ENCODE peak calls at places on chromosomes 7 and 10, in five cellular contexts. V, H, Y, Q and X are unnamed samples.
A peak's percentile ranks its signal among the peaks of the same experiment; 100 is the strongest.

GRCh38 chr10:6300106-6300783 is 97.5 kb downstream of the PFKFB3 start:
- DNase-seq in V (no peak), Y (peak; percentile 26), H (no peak), Q (no peak), X (peak; percentile 52)

GRCh38 chr10:97349752-97350117 is 15.2 kb upstream of the FRAT2 start:
- DNase-seq in H (no peak), Q (no peak), Y (no peak), V (no peak), X (no peak)

GRCh38 chr10:98340261-98340675 is 72.3 kb upstream of the LOXL4 start:
- DNase-seq in Y (peak; percentile 29), V (no peak), H (no peak), Q (no peak), X (no peak)

GRCh38 chr7:12094365-12094921 is 116.7 kb upstream of the TMEM106B start:
- DNase-seq in H (no peak), V (no peak), Y (peak; percentile 11), Q (no peak), X (no peak)

GRCh38 chr7:94957041-94957440 is 49.6 kb downstream of the PPP1R9A start:
- DNase-seq in H (no peak), Y (no peak), V (no peak), Q (no peak), X (no peak)

GRCh38 chr7:43534110-43534509 is 48.8 kb upstream of the STK17A start:
- DNase-seq in Y (peak; percentile 18), V (no peak), H (no peak), Q (no peak), X (no peak)

GRCh38 chr7:105896407-105896842 is 20.0 kb upstream of the ATXN7L1 start:
- DNase-seq in Q (peak; percentile 56), V (no peak), Y (no peak), H (no peak), X (no peak)

GRCh38 chr10:10826125-10826524 is 191.5 kb upstream of the CELF2 start:
- DNase-seq in H (no peak), Q (no peak), V (no peak), Y (peak; percentile 61), X (no peak)

GRCh38 chr10:64093304-64093703 is 572.1 kb downstream of the REEP3 start:
- DNase-seq in H (no peak), Y (no peak), V (no peak), Q (no peak), X (no peak)

GRCh38 chr10:117531371-117532002 is 11.1 kb upstream of the EMX2 start:
- DNase-seq in H (no peak), Y (no peak), Q (no peak), V (no peak), X (no peak)

GRCh38 chr10:117532451-117533107 is 10.0 kb upstream of the EMX2 start:
- DNase-seq in Q (no peak), V (no peak), H (no peak), Y (no peak), X (no peak)

GRCh38 chr10:117530791-117531190 is 11.8 kb upstream of the EMX2 start:
- DNase-seq in Y (no peak), V (no peak), Q (no peak), H (no peak), X (no peak)

GRCh38 chr10:117533507-117534281 is 8.9 kb upstream of the EMX2 start:
- DNase-seq in Q (no peak), Y (no peak), H (no peak), V (no peak), X (no peak)

DNA sequence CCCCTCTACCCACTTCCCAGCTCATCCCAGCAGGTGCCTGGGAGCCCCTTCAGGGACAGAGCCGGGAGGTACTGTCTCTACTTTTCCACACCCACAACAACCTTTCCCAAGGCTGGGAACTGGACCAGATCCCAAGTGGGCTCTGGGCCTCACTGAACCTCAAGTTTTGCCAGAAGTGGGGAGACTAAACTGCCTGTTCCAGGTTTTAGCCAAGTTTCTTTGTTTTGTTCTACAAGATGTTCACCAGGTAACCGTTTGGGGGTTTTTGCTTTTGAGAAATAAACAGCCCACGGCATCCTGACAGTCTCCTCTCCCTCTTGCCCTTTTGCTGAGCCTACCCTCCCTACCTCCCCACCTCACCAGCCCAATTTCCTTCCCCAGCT is 10.6 kb upstream of the EMX2 start:
- DNase-seq in H (no peak), Y (no peak), Q (no peak), V (no peak), X (no peak)
- H3K27me3 ChIP-seq in H (peaks cover 100% of the 10 kb centered on the region), Y (peaks cover 100% of the 10 kb centered on the region), Q (peaks cover 94% of the 10 kb centered on the region), V (peaks cover 70% of the 10 kb centered on the region), X (peaks cover 3% of the 10 kb centered on the region)

GRCh38 chr7:84193787-84194186 is 802 bp downstream of the SEMA3A start:
- DNase-seq in Q (no peak), Y (no peak), V (no peak), H (no peak), X (no peak)
- H3K4me3 ChIP-seq in Q (peak overlapping the region; percentile 54), Y (peak overlapping the region; percentile 56), V (peak overlapping the region; percentile 46), H (peak overlapping the region; percentile 64), X (no peak overlapping the region)

GRCh38 chr10:132836248-132836831 is 50.4 kb upstream of the NKX6-2 start:
- DNase-seq in Q (no peak), V (peak; percentile 76), Y (no peak), H (peak; percentile 48), X (no peak)
- H3K27me3 ChIP-seq in Q (peaks cover 41% of the 10 kb centered on the region), V (no peaks in the 10 kb centered on the region), Y (peaks cover 5% of the 10 kb centered on the region), H (peaks cover 80% of the 10 kb centered on the region), X (no peaks in the 10 kb centered on the region)

GRCh38 chr10:117542706-117543244 is at the start of gene EMX2:
- DNase-seq in Y (no peak), Q (no peak), H (no peak), V (no peak), X (no peak)
- H3K4me3 ChIP-seq in Y (peak within 1 kb of the TSS; percentile 9), Q (peak within 1 kb of the TSS; percentile 33), H (peak within 1 kb of the TSS; percentile 58), V (peak within 1 kb of the TSS; percentile 16), X (no peak within 1 kb of the TSS)

GRCh38 chr10:117662126-117662525 is 119.6 kb downstream of the EMX2 start:
- DNase-seq in Y (no peak), H (no peak), Q (no peak), V (no peak), X (no peak)
- H3K27me3 ChIP-seq in Y (no peaks in the 10 kb centered on the region), H (peaks cover 36% of the 10 kb centered on the region), Q (peaks cover 5% of the 10 kb centered on the region), V (no peaks in the 10 kb centered on the region), X (no peaks in the 10 kb centered on the region)

GRCh38 chr10:3803295-3803883 is 18.4 kb upstream of the KLF6 start:
- DNase-seq in Q (no peak), V (no peak), Y (peak; percentile 46), H (no peak), X (no peak)

GRCh38 chr10:3803884-3804741 is 19.1 kb upstream of the KLF6 start:
- DNase-seq in H (no peak), V (no peak), Y (peak; percentile 45), Q (no peak), X (peak; percentile 34)

GRCh38 chr10:3806603-3807002 is 21.6 kb upstream of the KLF6 start:
- DNase-seq in Q (peak; percentile 62), Y (peak; percentile 67), V (no peak), H (no peak), X (no peak)

GRCh38 chr10:3805791-3806381 is 20.9 kb upstream of the KLF6 start:
- DNase-seq in Y (peak; percentile 86), Q (no peak), V (peak; percentile 84), H (peak; percentile 34), X (no peak)

DNA sequence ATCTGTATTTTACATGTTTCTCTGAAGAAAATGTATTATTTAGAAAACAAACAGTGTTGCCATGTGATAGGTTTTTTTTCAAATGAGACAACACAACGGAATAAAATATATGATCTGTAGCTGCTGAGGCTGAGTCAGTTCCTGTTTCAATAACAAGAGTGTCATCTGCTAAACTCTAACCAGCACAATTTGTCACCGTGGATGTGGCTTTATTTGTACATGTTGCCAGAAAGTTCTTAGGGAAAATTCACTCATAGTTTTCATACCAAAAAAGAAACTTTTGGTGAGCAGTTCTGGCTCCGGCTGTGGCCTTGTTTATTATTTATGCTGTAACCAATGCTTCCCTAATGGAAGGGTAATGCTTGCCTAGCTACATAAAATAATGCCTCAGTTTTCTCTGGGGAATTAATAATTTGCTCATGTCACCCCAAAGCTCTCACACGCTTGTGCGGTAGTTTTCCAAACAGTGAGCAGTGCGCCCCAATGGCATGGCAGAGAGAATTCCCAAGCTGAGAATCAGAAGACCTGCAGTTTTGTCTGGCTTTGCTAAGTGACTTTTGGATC is 20.3 kb upstream of the KLF6 start:
- DNase-seq in Q (no peak), H (no peak), V (no peak), Y (peak; percentile 71), X (peak; percentile 86)
- H3K4me3 ChIP-seq in Q (no peak overlapping the region), H (peak overlapping the region; percentile 42), V (no peak overlapping the region), Y (no peak overlapping the region), X (peak overlapping the region; percentile 38)

DNA sequence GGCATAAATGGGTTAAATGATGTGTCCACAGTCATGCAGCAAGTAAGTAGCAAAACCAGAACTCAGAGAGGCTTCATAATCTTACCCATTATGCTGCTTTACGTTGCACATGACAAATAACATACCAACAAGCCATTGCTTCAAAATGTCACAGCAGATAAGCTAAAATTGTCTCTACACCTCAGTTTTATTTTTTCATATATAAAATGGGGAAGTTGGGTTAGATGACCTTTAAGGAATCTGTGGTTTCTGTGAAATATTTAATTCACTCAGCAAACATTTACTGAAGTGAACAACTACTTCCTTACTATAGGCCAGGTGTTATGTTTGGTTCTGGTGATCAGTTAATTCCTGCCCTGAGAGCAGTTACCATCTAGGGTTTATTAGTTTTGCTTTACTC is 2.3 kb upstream of the ASCC1 start:
- DNase-seq in V (no peak), Y (no peak), Q (no peak), H (no peak), X (no peak)
- H3K27me3 ChIP-seq in V (no peaks in the 10 kb centered on the region), Y (no peaks in the 10 kb centered on the region), Q (no peaks in the 10 kb centered on the region), H (no peaks in the 10 kb centered on the region), X (no peaks in the 10 kb centered on the region)